ENCODE peak calls at places on chromosomes 4 and X, in four cellular contexts. H, Y, S and G are unnamed samples.

GRCh38 chrX:119853449-119853848 is 686 bp upstream of the UPF3B start:
- DNase-seq in Y (no peak), H (no peak), S (no peak), G (no peak)

GRCh38 chr4:38582445-38582844 is 81.6 kb upstream of the KLF3 start:
- DNase-seq in S (no peak), H (no peak), Y (no peak), G (no peak)

GRCh38 chr4:107183155-107183774 is 147.2 kb upstream of the DKK2 start:
- DNase-seq in S (no peak), H (peak; percentile 51), Y (no peak), G (peak; percentile 60)

GRCh38 chrX:131649741-131650140 is 105.9 kb downstream of the OR13H1 start:
- DNase-seq in Y (no peak), H (no peak), S (no peak), G (no peak)

GRCh38 chr4:169068423-169068822 is 58.4 kb upstream of the CBR4 start:
- DNase-seq in Y (no peak), H (no peak), S (no peak), G (no peak)

GRCh38 chrX:54067741-54068140 is 23.5 kb upstream of the PHF8 start:
- DNase-seq in S (no peak), H (no peak), Y (no peak), G (no peak)

GRCh38 chr4:113636438-113636818 is 125.1 kb downstream of the CAMK2D start:
- DNase-seq in H (no peak), S (no peak), Y (no peak), G (no peak)

GRCh38 chr4:183403486-183403885 is 41.0 kb upstream of the CDKN2AIP start:
- DNase-seq in S (no peak), H (no peak), Y (peak; percentile 20), G (peak; percentile 8)

GRCh38 chr4:80197601-80198444 is 520 bp downstream of the PRDM8 start:
- DNase-seq in Y (peak; percentile 64), S (peak; percentile 40), H (no peak), G (no peak)

GRCh38 chrX:139026406-139027200 is 315.1 kb upstream of the FGF13 start:
- DNase-seq in S (no peak), H (no peak), Y (no peak), G (no peak)

GRCh38 chr4:6059375-6059805 is 41.2 kb upstream of the C4orf50 start:
- DNase-seq in Y (no peak), H (no peak), S (no peak), G (no peak)

GRCh38 chr4:61200195-61200990 is at the start of gene ADGRL3:
- DNase-seq in H (peak; percentile 44), S (no peak), Y (no peak), G (peak; percentile 3)

GRCh38 chr4:165461176-165461835 is 82.5 kb downstream of the CPE start:
- DNase-seq in Y (no peak), H (peak; percentile 94), S (no peak), G (peak; percentile 33)

GRCh38 chrX:144681501-144681900 is 565.8 kb upstream of the SPANXN1 start:
- DNase-seq in H (no peak), S (no peak), Y (no peak), G (peak; percentile 77)

GRCh38 chrX:1105671-1106419 is 106.6 kb downstream of the CRLF2 start:
- DNase-seq in Y (peak; percentile 17), S (no peak), H (no peak), G (no peak)

GRCh38 chr4:95572304-95572991 is 23.7 kb upstream of the UNC5C start:
- DNase-seq in S (no peak), H (no peak), Y (peak; percentile 63), G (peak; percentile 16)

GRCh38 chr4:891747-892146 is 40.4 kb downstream of the GAK start:
- DNase-seq in S (peak; percentile 26), H (no peak), Y (no peak), G (no peak)

GRCh38 chr4:18077808-18078207 is 56.3 kb upstream of the LCORL start:
- DNase-seq in Y (no peak), H (no peak), S (no peak), G (no peak)

GRCh38 chrX:39238017-39238416 is 436.8 kb downstream of the MID1IP1 start:
- DNase-seq in H (no peak), Y (no peak), S (no peak), G (no peak)

GRCh38 chrX:10833299-10834169 is 213.1 kb upstream of the MID1 start:
- DNase-seq in S (no peak), H (peak; percentile 27), Y (peak; percentile 62), G (peak; percentile 21)

GRCh38 chr4:109942292-109942926 is 29.7 kb downstream of the EGF start:
- DNase-seq in Y (no peak), S (no peak), H (no peak), G (no peak)

GRCh38 chrX:10636337-10636736 is 16.0 kb upstream of the MID1 start:
- DNase-seq in Y (no peak), H (no peak), S (no peak), G (peak; percentile 54)

GRCh38 chr4:110540606-110541440 is 64.9 kb downstream of the ENPEP start:
- DNase-seq in S (no peak), Y (no peak), H (peak; percentile 88), G (peak; percentile 37)

GRCh38 chrX:19883878-19884277 is 3.5 kb downstream of the SH3KBP1 start:
- DNase-seq in S (no peak), H (no peak), Y (no peak), G (no peak)

GRCh38 chr4:13201241-13201640 is 282.9 kb downstream of the RAB28 start:
- DNase-seq in Y (no peak), S (no peak), H (no peak), G (no peak)

GRCh38 chrX:129781134-129782014 is 1.6 kb downstream of the SASH3 start:
- DNase-seq in H (no peak), Y (peak; percentile 76), S (peak; percentile 68), G (no peak)

GRCh38 chr4:8162625-8163024 is 4.0 kb upstream of the ABLIM2 start:
- DNase-seq in H (no peak), Y (no peak), S (no peak), G (no peak)